ENCODE peak calls at places on chromosomes 1 and 21, in ten cellular contexts. A is sigmoid colon; Q is fibroblast of lung; I is transverse colon; M is DND-41; S is CD8-positive, alpha-beta T cell; K is NT2/D1; X is IMR-90; P is breast epithelium; R is tibial artery. T is an unnamed sample. For H3K4me1, the result is how much of the 10 kb centered on the place peaks cover.

GRCh38 chr1:43799656-43800629 is 92.6 kb downstream of the ST3GAL3 start:
- DNase-seq in P (no peak), I (no peak), A (no peak), K (no peak), R (no peak), Q (peak), M (no peak), S (no peak), X (peak), T (no peak)

GRCh38 chr1:105652109-105652508 is 1404.4 kb upstream of the PRMT6 start:
- DNase-seq in M (no peak), I (no peak), K (no peak), S (no peak), X (no peak), A (no peak), R (no peak), Q (no peak), P (no peak), T (no peak)

GRCh38 chr1:6124746-6125365 is 55.3 kb downstream of the CHD5 start:
- DNase-seq in K (no peak), P (no peak), M (no peak), S (no peak), A (peak), I (no peak), Q (no peak), R (no peak), X (no peak), T (no peak)

GRCh38 chr1:204972461-204972860 is 70.6 kb upstream of the CNTN2 start:
- DNase-seq in K (no peak), Q (no peak), P (no peak), M (no peak), S (no peak), R (no peak), A (no peak), X (no peak), I (no peak), T (no peak)

GRCh38 chr1:27478098-27478497 is 11.9 kb downstream of the WASF2 start:
- DNase-seq in A (no peak), M (no peak), K (no peak), R (no peak), S (no peak), I (no peak), X (no peak), P (no peak), Q (no peak), T (no peak)

GRCh38 chr1:3037281-3038040 is 16.2 kb downstream of the ACTRT2 start:
- DNase-seq in A (peak), R (no peak), I (no peak), S (no peak), X (no peak), P (no peak), K (no peak), M (no peak), Q (no peak), T (no peak)

GRCh38 chr1:238029126-238029525 is 138.4 kb upstream of the ZP4 start:
- DNase-seq in I (no peak), Q (no peak), R (no peak), P (no peak), X (no peak), K (no peak), M (no peak), A (no peak), S (no peak), T (no peak)

GRCh38 chr21:44947930-44948331 is 8.1 kb downstream of the SLX9 start:
- DNase-seq in P (no peak), Q (no peak), S (no peak), R (peak), K (no peak), A (peak), X (no peak), I (no peak), M (no peak), T (no peak)

GRCh38 chr1:241810769-241811402 is 37.1 kb upstream of the EXO1 start:
- DNase-seq in A (no peak), X (no peak), I (no peak), S (no peak), K (no peak), P (no peak), Q (no peak), R (no peak), M (no peak), T (no peak)

GRCh38 chr1:3011127-3011526 is 10.1 kb upstream of the ACTRT2 start:
- DNase-seq in R (peak), A (peak), X (no peak), P (peak), S (no peak), K (no peak), Q (no peak), M (no peak), I (no peak), T (no peak)

GRCh38 chr1:110778821-110779220 is 94.1 kb upstream of the CD53 start:
- DNase-seq in P (no peak), S (no peak), K (no peak), Q (no peak), A (no peak), M (no peak), I (no peak), X (no peak), R (no peak), T (no peak)

GRCh38 chr1:59078866-59079265 is 218.0 kb upstream of the FGGY start:
- DNase-seq in M (no peak), A (no peak), X (no peak), I (no peak), Q (no peak), S (no peak), P (no peak), R (no peak), K (no peak), T (no peak)

GRCh38 chr1:31936278-31936965 is 1.7 kb downstream of the PTP4A2 start:
- DNase-seq in I (no peak), X (peak), S (no peak), P (no peak), K (no peak), A (no peak), Q (peak), M (no peak), R (no peak), T (no peak)

GRCh38 chr1:161190962-161191521 is 7.8 kb downstream of the ADAMTS4 start:
- DNase-seq in P (no peak), R (no peak), Q (no peak), I (no peak), A (no peak), K (no peak), X (no peak), M (no peak), S (no peak), T (no peak)

GRCh38 chr21:32930673-32931072 is 95.1 kb upstream of the OLIG2 start:
- DNase-seq in X (no peak), S (no peak), I (no peak), K (no peak), P (no peak), Q (peak), A (no peak), R (no peak), M (no peak), T (no peak)

GRCh38 chr1:165936542-165936941 is 109.1 kb downstream of the UCK2 start:
- DNase-seq in S (no peak), Q (no peak), P (no peak), X (no peak), R (no peak), I (no peak), K (no peak), M (no peak), A (no peak), T (no peak)

DNA sequence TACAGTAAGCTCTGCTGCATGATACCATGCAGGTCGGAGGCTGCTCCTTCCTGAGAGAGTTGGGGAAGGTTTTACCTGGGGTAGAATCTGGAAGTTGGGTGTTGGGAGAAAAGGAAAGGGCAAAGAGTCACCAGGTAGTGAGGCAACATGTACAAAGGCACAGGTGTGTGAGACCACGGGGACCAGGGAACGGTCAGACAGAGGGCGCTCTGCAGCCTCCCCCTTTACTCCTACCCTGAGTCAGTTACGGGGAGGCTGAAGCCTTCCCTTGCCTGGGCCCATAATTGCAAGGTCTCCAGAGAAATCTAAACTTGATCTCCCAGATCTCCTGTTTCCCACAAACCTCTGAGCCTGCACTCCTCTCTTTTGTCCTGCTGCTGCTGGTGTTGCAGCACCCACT is 22.0 kb downstream of the CCN1 start:
- DNase-seq in Q (no peak), K (no peak), M (no peak), A (no peak), S (no peak), I (no peak), P (no peak), R (no peak), X (no peak), T (no peak)
- H3K4me1 ChIP-seq in Q (under half), K (under half), M (under half), A (under half), S (under half), I (under half), P (under half), R (under half), X (under half), T (under half)

GRCh38 chr1:231416896-231417295 is 5.2 kb downstream of the EGLN1 start:
- DNase-seq in P (no peak), X (no peak), A (no peak), S (no peak), Q (no peak), M (no peak), I (no peak), R (no peak), K (no peak), T (no peak)
- H3K4me1 ChIP-seq in P (under half), X (under half), A (half or more), S (half or more), Q (under half), M (half or more), I (half or more), R (half or more), K (under half), T (half or more)

GRCh38 chr1:22696610-22697009 is 14.0 kb upstream of the EPHB2 start:
- DNase-seq in P (no peak), K (no peak), Q (no peak), X (no peak), S (no peak), A (no peak), R (no peak), M (no peak), I (no peak), T (no peak)

GRCh38 chr1:22691354-22691753 is 19.3 kb upstream of the EPHB2 start:
- DNase-seq in Q (peak), I (no peak), M (no peak), X (peak), R (no peak), K (no peak), P (no peak), A (no peak), S (no peak), T (no peak)

GRCh38 chr1:22689505-22689904 is 21.1 kb upstream of the EPHB2 start:
- DNase-seq in K (no peak), P (no peak), M (no peak), S (no peak), X (peak), R (no peak), Q (peak), I (no peak), A (peak), T (no peak)

GRCh38 chr1:22699629-22700028 is 11.0 kb upstream of the EPHB2 start:
- DNase-seq in S (no peak), Q (no peak), A (no peak), X (no peak), K (no peak), I (no peak), R (no peak), P (no peak), M (no peak), T (no peak)

GRCh38 chr1:22694172-22694571 is 16.5 kb upstream of the EPHB2 start:
- DNase-seq in Q (no peak), R (no peak), S (no peak), M (no peak), I (no peak), A (no peak), P (no peak), X (no peak), K (no peak), T (no peak)
- H3K4me1 ChIP-seq in Q (under half), R (under half), S (under half), M (under half), I (under half), A (under half), P (under half), X (under half), K (under half), T (under half)

DNA sequence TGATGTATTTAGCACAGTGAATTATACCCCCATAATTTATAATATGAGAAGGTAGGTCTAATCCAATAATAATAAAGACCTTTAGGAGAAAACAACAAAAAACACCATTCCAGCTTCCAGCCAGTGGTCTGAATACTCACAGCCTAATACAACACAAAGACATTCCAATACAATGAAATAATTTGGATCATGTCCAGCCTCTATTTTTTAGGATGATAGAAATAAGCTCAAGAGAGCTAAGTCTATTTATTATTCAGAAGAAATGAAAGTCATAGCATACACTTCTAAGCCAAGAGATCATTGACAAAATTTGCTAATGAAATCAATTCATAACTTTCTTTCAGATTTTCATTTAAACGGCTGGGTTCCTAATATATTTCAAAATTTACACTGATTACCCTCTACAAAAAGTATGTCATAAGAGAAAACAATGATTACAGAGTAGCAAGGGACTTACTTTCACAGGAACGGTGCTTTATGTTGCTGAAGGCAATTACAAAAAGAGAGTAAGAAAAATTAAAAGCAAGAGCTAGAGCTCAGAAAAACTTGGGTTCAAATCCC is 25.1 kb downstream of the WLS start:
- DNase-seq in R (no peak), X (peak), M (no peak), Q (peak), I (no peak), P (no peak), A (no peak), S (no peak), K (no peak), T (no peak)
- H3K4me1 ChIP-seq in R (half or more), X (under half), M (under half), Q (under half), I (under half), P (under half), A (half or more), S (under half), K (under half), T (under half)

GRCh38 chr1:235051521-235051920 is 77.1 kb downstream of the TOMM20 start:
- DNase-seq in Q (no peak), I (no peak), X (no peak), K (no peak), M (no peak), S (no peak), A (no peak), R (no peak), P (no peak), T (no peak)
- H3K4me1 ChIP-seq in Q (under half), I (under half), X (under half), K (under half), M (under half), S (under half), A (under half), R (half or more), P (under half), T (under half)

GRCh38 chr1:112685913-112686312 is 11.5 kb downstream of the MOV10 start:
- DNase-seq in M (no peak), X (no peak), K (no peak), P (no peak), S (no peak), R (no peak), I (no peak), Q (no peak), A (no peak), T (no peak)
- H3K4me1 ChIP-seq in M (under half), X (under half), K (under half), P (under half), S (under half), R (under half), I (under half), Q (under half), A (under half), T (under half)

GRCh38 chr21:34523019-34523418 is 11.0 kb upstream of the KCNE1 start:
- DNase-seq in R (no peak), M (no peak), I (peak), X (no peak), P (no peak), S (no peak), A (no peak), Q (no peak), K (no peak), T (no peak)
- H3K4me1 ChIP-seq in R (half or more), M (under half), I (half or more), X (under half), P (under half), S (under half), A (under half), Q (under half), K (under half), T (under half)

DNA sequence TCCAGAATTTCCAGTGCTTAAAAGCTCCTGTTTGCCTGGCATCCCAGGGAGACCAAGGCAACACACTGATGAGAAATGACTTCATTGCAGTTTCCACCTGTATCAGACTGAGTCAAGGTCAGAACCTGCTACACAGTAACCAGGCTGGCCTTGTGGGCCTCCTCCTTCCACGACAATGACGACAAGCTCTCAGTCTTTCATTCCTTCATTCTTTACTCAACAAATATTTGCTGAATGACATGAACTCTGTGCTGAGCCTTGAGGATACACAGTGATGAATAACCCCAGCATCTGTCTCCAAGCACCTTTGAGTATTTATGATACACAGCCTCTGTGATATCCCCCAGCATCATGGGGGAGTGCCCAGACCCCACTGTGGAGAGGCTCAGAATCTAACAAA is 8.9 kb upstream of the LCE5A start:
- DNase-seq in I (no peak), P (no peak), Q (no peak), X (no peak), M (no peak), R (no peak), A (no peak), K (no peak), S (no peak), T (no peak)
- H3K4me1 ChIP-seq in I (under half), P (under half), Q (under half), X (under half), M (under half), R (under half), A (under half), K (under half), S (under half), T (under half)

GRCh38 chr1:155968670-155969069 is 9.7 kb downstream of the ARHGEF2 start:
- DNase-seq in P (no peak), I (no peak), Q (peak), A (no peak), X (peak), S (no peak), K (no peak), M (no peak), R (no peak), T (no peak)

GRCh38 chr1:155970531-155971167 is 7.7 kb downstream of the ARHGEF2 start:
- DNase-seq in X (peak), P (no peak), I (peak), K (no peak), Q (peak), A (peak), S (no peak), R (peak), M (no peak), T (no peak)

GRCh38 chr1:155967410-155968400 is 10.6 kb downstream of the ARHGEF2 start:
- DNase-seq in P (no peak), S (peak), Q (peak), X (no peak), I (no peak), A (no peak), M (no peak), R (no peak), K (no peak), T (peak)

GRCh38 chr1:155966750-155967149 is 11.6 kb downstream of the ARHGEF2 start:
- DNase-seq in X (no peak), K (no peak), S (no peak), I (no peak), A (no peak), P (no peak), M (no peak), Q (no peak), R (no peak), T (no peak)

DNA sequence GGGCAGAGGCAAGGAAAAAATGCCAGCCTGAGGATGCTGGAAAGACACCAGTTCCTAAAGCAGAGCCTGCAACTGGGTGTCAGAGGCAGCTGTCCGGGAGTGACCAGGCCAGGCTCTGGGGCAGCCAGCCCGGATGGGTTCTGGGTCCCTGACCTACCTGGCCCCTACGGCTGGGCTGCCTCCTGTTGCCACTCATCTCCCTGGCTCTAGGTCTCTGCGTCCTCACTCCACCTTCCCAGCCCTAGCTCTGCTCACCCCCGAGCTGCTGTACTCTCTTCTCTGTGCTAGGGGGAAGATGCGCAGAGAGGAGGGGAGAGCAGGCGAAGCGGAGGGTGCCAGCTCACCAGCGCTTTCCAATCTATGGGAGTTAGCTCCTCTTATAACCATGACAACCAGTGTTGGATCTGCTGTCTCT is 9.0 kb downstream of the ARHGEF2 start:
- DNase-seq in A (no peak), K (no peak), I (no peak), R (no peak), S (no peak), Q (no peak), X (no peak), P (no peak), M (no peak), T (no peak)
- H3K4me1 ChIP-seq in A (half or more), K (under half), I (half or more), R (half or more), S (half or more), Q (under half), X (under half), P (under half), M (under half), T (half or more)

T was measured in CD4-positive, CD25-positive, alpha-beta regulatory T cell.